ENCODE peak calls at places on chromosome 3, in six cellular contexts. T, J, U, D, I and X are unnamed samples.

GRCh38 chr3:120497318-120497717 is 46.5 kb upstream of the FSTL1 start:
- DNase-seq in T (peak), U (no peak), I (peak), D (no peak), J (no peak), X (no peak)

GRCh38 chr3:128313181-128313725 is 153.4 kb downstream of the DNAJB8 start:
- DNase-seq in T (no peak), I (no peak), D (no peak), J (no peak), U (no peak), X (no peak)

GRCh38 chr3:101642441-101642840 is 34.5 kb downstream of the ZBTB11 start:
- DNase-seq in D (no peak), I (no peak), J (no peak), U (no peak), T (no peak), X (no peak)

GRCh38 chr3:111610612-111611054 is 15.5 kb upstream of the ZBED2 start:
- DNase-seq in I (no peak), U (no peak), T (no peak), D (no peak), J (peak), X (no peak)

GRCh38 chr3:10983219-10983916 is 9.2 kb upstream of the SLC6A1 start:
- DNase-seq in U (no peak), J (no peak), I (no peak), D (peak), T (peak), X (peak)

GRCh38 chr3:184562146-184562861 is 719 bp downstream of the EPHB3 start:
- DNase-seq in T (no peak), U (peak), I (no peak), J (peak), D (no peak), X (no peak)

GRCh38 chr3:156381253-156381652 is 173.7 kb downstream of the SSR3 start:
- DNase-seq in J (no peak), T (no peak), I (peak), D (no peak), U (no peak), X (no peak)

GRCh38 chr3:111572061-111572460 is 23.1 kb downstream of the ZBED2 start:
- DNase-seq in I (no peak), D (no peak), T (no peak), J (peak), U (no peak), X (no peak)

GRCh38 chr3:19202303-19202702 is 54.0 kb downstream of the KCNH8 start:
- DNase-seq in D (no peak), J (no peak), I (no peak), U (no peak), T (no peak), X (no peak)

GRCh38 chr3:54891540-54891897 is 36.3 kb downstream of the LRTM1 start:
- DNase-seq in T (peak), J (no peak), D (peak), I (peak), U (peak), X (no peak)

GRCh38 chr3:183131735-183132134 is 30.8 kb downstream of the LAMP3 start:
- DNase-seq in I (no peak), J (no peak), U (no peak), D (no peak), T (peak), X (no peak)

GRCh38 chr3:22129101-22129500 is 378.1 kb upstream of the ZNF385D start:
- DNase-seq in J (no peak), I (no peak), D (no peak), T (no peak), U (no peak), X (no peak)

GRCh38 chr3:177377166-177377565 is 179.9 kb upstream of the TBL1XR1 start:
- DNase-seq in T (no peak), I (no peak), U (no peak), D (no peak), J (no peak), X (no peak)

GRCh38 chr3:175338775-175339535 is 479.8 kb downstream of the NAALADL2 start:
- DNase-seq in U (no peak), D (peak), J (no peak), I (no peak), T (peak), X (no peak)

GRCh38 chr3:159252772-159253384 is 451.0 kb downstream of the MFSD1 start:
- DNase-seq in T (peak), U (no peak), D (peak), I (no peak), J (no peak), X (peak)
- TF ChIP-seq CTCF in T (peak), U (no peak), D (peak), I (no peak), J (no peak), X (peak)

GRCh38 chr3:63142681-63143080 is 135.4 kb upstream of the SYNPR start:
- DNase-seq in T (no peak), U (no peak), J (no peak), I (no peak), D (no peak), X (no peak)
- TF ChIP-seq CTCF in T (no peak), U (no peak), J (no peak), I (no peak), D (no peak), X (no peak)

GRCh38 chr3:139288266-139288821 is 55.5 kb upstream of the MRPS22 start:
- DNase-seq in D (no peak), I (peak), J (no peak), U (no peak), T (no peak), X (no peak)
- TF ChIP-seq CTCF in D (no peak), I (no peak), J (no peak), U (no peak), T (peak), X (no peak)

GRCh38 chr3:178850452-178851166 is 221.0 kb downstream of the ZMAT3 start:
- DNase-seq in J (no peak), T (no peak), U (no peak), I (no peak), D (no peak), X (no peak)
- TF ChIP-seq CTCF in J (no peak), T (no peak), U (no peak), I (no peak), D (no peak), X (no peak)

GRCh38 chr3:197519801-197520211 is 36.0 kb downstream of the BDH1 start:
- DNase-seq in I (no peak), D (peak), T (no peak), J (no peak), U (peak), X (no peak)
- TF ChIP-seq CTCF in I (no peak), D (no peak), T (peak), J (no peak), U (no peak), X (no peak)

DNA sequence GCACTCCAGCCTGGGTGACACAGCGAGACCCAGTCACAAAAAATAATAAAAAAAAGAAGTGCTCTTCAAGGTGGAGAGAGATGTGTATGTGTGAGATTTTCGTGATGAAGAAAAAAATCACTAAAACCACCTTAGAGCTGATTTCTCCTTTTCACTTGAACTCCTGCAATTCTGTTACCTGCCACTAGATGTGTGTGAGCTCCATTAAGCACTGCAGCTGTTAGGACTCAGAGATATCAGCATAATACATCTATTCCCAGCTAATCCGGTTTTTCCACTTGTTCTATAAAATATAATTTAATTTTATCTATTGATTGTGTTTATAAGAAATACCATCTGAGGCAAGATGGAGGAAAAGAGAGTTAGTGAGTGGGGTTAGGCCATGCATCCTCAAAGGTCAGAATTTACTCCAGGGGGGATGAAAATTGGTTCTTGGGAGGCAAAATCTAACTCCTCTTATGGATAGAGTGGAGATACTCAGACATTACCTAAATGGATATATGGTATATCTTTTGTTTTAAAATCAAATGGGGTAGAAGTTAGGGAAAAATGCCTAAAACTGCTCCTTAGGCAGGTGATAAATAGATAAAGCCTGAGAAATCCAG is 152.7 kb downstream of the IL20RB start:
- DNase-seq in U (no peak), T (peak), I (no peak), D (peak), J (no peak), X (peak)
- TF ChIP-seq CTCF in U (peak), T (peak), I (peak), D (peak), J (peak), X (peak)

GRCh38 chr3:73419179-73419803 is 205.4 kb downstream of the PDZRN3 start:
- DNase-seq in U (no peak), T (no peak), J (no peak), I (no peak), D (no peak), X (no peak)
- TF ChIP-seq CTCF in U (no peak), T (peak), J (no peak), I (no peak), D (no peak), X (no peak)